ENCODE peak calls at places on chromosomes 6 and 20, in five cellular contexts. S, M, K, L and R are unnamed samples.

GRCh38 chr20:39195495-39196129 is 233.5 kb downstream of the DHX35 start:
- DNase-seq in L (no peak), M (no peak), K (no peak), S (no peak), R (no peak)

GRCh38 chr6:158249437-158249836 is 62.8 kb upstream of the TULP4 start:
- DNase-seq in M (no peak), S (no peak), L (no peak), K (no peak), R (no peak)

GRCh38 chr6:90461367-90461766 is 125.5 kb downstream of the MAP3K7 start:
- DNase-seq in M (no peak), S (no peak), K (no peak), L (no peak), R (no peak)

GRCh38 chr20:25285091-25285647 is 37.3 kb downstream of the PYGB start:
- DNase-seq in M (no peak), K (no peak), S (no peak), L (no peak), R (no peak)

GRCh38 chr20:1287306-1287705 is 21.2 kb downstream of the SNPH start:
- DNase-seq in M (no peak), S (no peak), K (no peak), L (no peak), R (no peak)

GRCh38 chr6:34053721-34054120 is 92.2 kb downstream of the GRM4 start:
- DNase-seq in K (no peak), M (no peak), S (no peak), L (no peak), R (no peak)

GRCh38 chr20:40080059-40080652 is 608.9 kb downstream of the MAFB start:
- DNase-seq in K (no peak), M (no peak), L (no peak), S (no peak), R (no peak)

GRCh38 chr6:133301739-133302138 is 60.6 kb downstream of the EYA4 start:
- DNase-seq in L (no peak), M (no peak), S (no peak), K (no peak), R (no peak)

GRCh38 chr6:144585217-144585814 is 300.2 kb downstream of the UTRN start:
- DNase-seq in M (peak), K (peak), S (no peak), L (peak), R (no peak)

GRCh38 chr20:44358776-44359175 is 3.3 kb downstream of the HNF4A start:
- DNase-seq in L (no peak), S (no peak), K (no peak), M (no peak), R (no peak)

GRCh38 chr6:107495196-107495643 is 5.3 kb downstream of the SOBP start:
- DNase-seq in S (no peak), K (peak), L (peak), M (no peak), R (no peak)

GRCh38 chr20:43728686-43729255 is 2.0 kb upstream of the GTSF1L start:
- DNase-seq in S (no peak), K (no peak), L (no peak), M (no peak), R (no peak)

GRCh38 chr20:3126527-3126859 is 33.2 kb downstream of the FASTKD5 start:
- DNase-seq in M (no peak), K (no peak), S (no peak), L (no peak), R (no peak)

GRCh38 chr20:45067087-45067486 is 33.8 kb downstream of the KCNS1 start:
- DNase-seq in M (no peak), S (no peak), K (no peak), L (no peak), R (no peak)

GRCh38 chr6:128079026-128079425 is 178.2 kb upstream of the THEMIS start:
- DNase-seq in M (no peak), S (no peak), K (peak), L (no peak), R (no peak)

GRCh38 chr6:29764422-29765196 is 41.4 kb downstream of the HLA-F start:
- DNase-seq in L (no peak), M (no peak), K (peak), S (no peak), R (no peak)

GRCh38 chr6:53862517-53863457 is 68.0 kb downstream of the LRRC1 start:
- DNase-seq in L (peak), K (peak), S (no peak), M (no peak), R (no peak)

GRCh38 chr6:16322666-16323312 is 84.4 kb downstream of the GMPR start:
- DNase-seq in M (peak), S (peak), L (peak), K (peak), R (no peak)

GRCh38 chr20:38133680-38134426 is 31.2 kb downstream of the TGM2 start:
- DNase-seq in M (no peak), L (no peak), K (no peak), S (no peak), R (no peak)

GRCh38 chr20:4512891-4513550 is 208.7 kb upstream of the PRND start:
- DNase-seq in L (peak), S (no peak), M (peak), K (peak), R (no peak)

GRCh38 chr6:7373739-7374138 is 15.8 kb downstream of the CAGE1 start:
- DNase-seq in L (no peak), K (no peak), M (no peak), S (no peak), R (no peak)